ENCODE peak calls at places on chromosomes 13 and 19, in ten cellular contexts. M is progenitor cell of endocrine pancreas, O is brain microvascular endothelial cell, R is GM20000, N is hepatocyte, V is body of pancreas, Y is retinal pigment epithelial cell, H is endodermal cell, Z is dorsolateral prefrontal cortex, K is OCI-LY7. G is an unnamed sample.

GRCh38 chr13:45500492-45501174 is 35.9 kb downstream of the COG3 start:
- DNase-seq in R (no peak), Y (peak; percentile 74), O (peak; percentile 88), N (no peak), Z (no peak), H (no peak), V (no peak), M (no peak), K (no peak), G (no peak)

GRCh38 chr19:33812388-33813330 is 16.0 kb downstream of the KCTD15 start:
- DNase-seq in H (peak; percentile 50), R (no peak), M (no peak), Z (peak; percentile 34), V (no peak), O (no peak), K (no peak), N (no peak), Y (no peak), G (no peak)

GRCh38 chr19:21130097-21130775 is 11.6 kb upstream of the ZNF431 start:
- DNase-seq in K (no peak), O (no peak), N (peak; percentile 25), Z (no peak), R (no peak), M (no peak), Y (no peak), H (no peak), V (peak; percentile 19), G (no peak)

GRCh38 chr19:13082192-13083007 is 20.3 kb downstream of the LYL1 start:
- DNase-seq in K (no peak), H (peak; percentile 85), M (no peak), O (peak; percentile 68), V (peak; percentile 26), N (peak; percentile 67), Z (no peak), R (no peak), Y (no peak), G (no peak)

GRCh38 chr19:16454519-16454918 is 17.3 kb downstream of the EPS15L1 start:
- DNase-seq in O (no peak), Z (no peak), K (no peak), Y (no peak), V (no peak), R (no peak), M (no peak), N (no peak), H (peak; percentile 43), G (no peak)

GRCh38 chr19:45097776-45098520 is 5.0 kb downstream of the PPP1R37 start:
- DNase-seq in R (no peak), H (peak; percentile 72), K (no peak), Z (peak; percentile 67), Y (peak; percentile 96), N (peak; percentile 92), V (peak; percentile 53), M (no peak), O (peak; percentile 94), G (no peak)

GRCh38 chr13:47085346-47085745 is 188.5 kb upstream of the HTR2A start:
- DNase-seq in Z (no peak), K (no peak), H (no peak), Y (no peak), O (no peak), N (no peak), M (no peak), V (no peak), R (no peak), G (no peak)

GRCh38 chr19:2607712-2608601 is 94.5 kb downstream of the GNG7 start:
- DNase-seq in Y (no peak), N (no peak), K (no peak), O (no peak), H (no peak), V (no peak), Z (no peak), M (no peak), R (peak; percentile 55), G (no peak)

GRCh38 chr19:10919352-10920287 is 8.8 kb downstream of the YIPF2 start:
- DNase-seq in H (peak; percentile 36), R (no peak), V (peak; percentile 81), O (no peak), K (no peak), N (no peak), Y (no peak), Z (no peak), M (no peak), G (no peak)

GRCh38 chr19:6030214-6030507 is 52.2 kb upstream of the RANBP3 start:
- DNase-seq in R (no peak), Z (no peak), H (no peak), K (no peak), M (no peak), Y (no peak), V (no peak), N (no peak), O (peak; percentile 77), G (no peak)

GRCh38 chr19:51023946-51024345 is 2.5 kb downstream of the KLK11 start:
- DNase-seq in Y (no peak), M (no peak), Z (no peak), R (no peak), O (no peak), K (no peak), H (no peak), V (no peak), N (no peak), G (peak; percentile 30)

GRCh38 chr19:30054210-30054609 is 112.2 kb downstream of the URI1 start:
- DNase-seq in K (no peak), R (no peak), N (no peak), M (no peak), Y (no peak), H (no peak), O (no peak), Z (no peak), V (no peak), G (no peak)

DNA sequence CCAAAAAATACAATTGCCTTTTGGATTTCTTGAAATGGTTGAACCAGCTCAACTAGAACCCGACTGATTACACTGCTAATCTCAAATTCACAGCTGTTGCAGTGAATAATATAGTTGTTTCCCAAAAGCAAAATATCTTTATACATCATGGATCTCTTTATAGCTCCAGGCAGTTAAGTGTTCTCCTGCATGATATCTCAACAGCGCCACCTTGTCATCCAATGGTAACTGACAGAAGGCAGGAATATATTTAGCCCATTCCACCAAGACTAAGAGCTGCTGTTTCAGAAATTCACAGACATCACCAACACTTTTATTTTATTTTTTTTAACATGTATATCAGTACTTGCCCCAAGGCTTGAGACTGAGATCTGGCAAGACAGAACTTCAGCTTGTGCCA is 1141.0 kb upstream of the PRR20A start:
- DNase-seq in Z (no peak), N (peak; percentile 8), V (no peak), R (no peak), O (no peak), Y (no peak), M (no peak), H (peak; percentile 71), K (no peak), G (no peak)
- TF ChIP-seq CTCF in Z (no peak), N (no peak), V (no peak), R (no peak), O (no peak), Y (no peak), M (peak; percentile 31), H (peak; percentile 74), K (peak; percentile 14), G (no peak)

DNA sequence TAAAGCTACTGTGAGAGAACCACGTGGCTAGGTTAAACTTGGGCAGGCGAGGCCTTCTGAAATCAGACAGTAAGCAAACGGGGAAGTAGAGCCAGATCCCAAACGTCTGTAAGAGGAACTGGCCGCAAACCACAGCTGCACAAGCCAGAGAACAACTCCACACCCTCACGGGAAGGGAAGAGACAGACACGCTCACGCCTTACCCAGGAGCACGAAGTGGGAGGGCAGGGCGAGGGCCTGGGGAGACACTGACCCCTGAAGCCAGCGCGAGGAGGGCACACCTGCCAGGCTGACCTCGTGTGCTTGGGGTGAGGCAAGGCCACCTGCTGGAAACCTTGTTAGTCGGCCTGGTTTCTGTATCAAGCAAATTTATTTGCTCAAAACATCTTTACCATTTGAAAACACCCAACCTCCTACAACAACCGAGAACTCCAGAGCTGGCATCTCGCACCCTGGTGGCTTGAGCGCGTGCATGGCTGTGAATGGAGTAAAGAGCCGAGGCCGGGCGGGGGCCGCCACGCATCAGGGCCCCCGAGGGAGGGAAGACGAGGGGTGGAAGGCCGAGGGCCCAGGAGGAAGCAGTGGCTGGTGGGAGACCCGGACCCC is 7.3 kb downstream of the POLR2E start:
- DNase-seq in M (no peak), Y (no peak), O (no peak), R (no peak), Z (no peak), N (no peak), K (peak; percentile 71), V (no peak), H (no peak), G (peak; percentile 92)
- TF ChIP-seq CTCF in M (no peak), Y (no peak), O (no peak), R (no peak), Z (no peak), N (no peak), K (peak; percentile 45), V (no peak), H (no peak), G (no peak)

DNA sequence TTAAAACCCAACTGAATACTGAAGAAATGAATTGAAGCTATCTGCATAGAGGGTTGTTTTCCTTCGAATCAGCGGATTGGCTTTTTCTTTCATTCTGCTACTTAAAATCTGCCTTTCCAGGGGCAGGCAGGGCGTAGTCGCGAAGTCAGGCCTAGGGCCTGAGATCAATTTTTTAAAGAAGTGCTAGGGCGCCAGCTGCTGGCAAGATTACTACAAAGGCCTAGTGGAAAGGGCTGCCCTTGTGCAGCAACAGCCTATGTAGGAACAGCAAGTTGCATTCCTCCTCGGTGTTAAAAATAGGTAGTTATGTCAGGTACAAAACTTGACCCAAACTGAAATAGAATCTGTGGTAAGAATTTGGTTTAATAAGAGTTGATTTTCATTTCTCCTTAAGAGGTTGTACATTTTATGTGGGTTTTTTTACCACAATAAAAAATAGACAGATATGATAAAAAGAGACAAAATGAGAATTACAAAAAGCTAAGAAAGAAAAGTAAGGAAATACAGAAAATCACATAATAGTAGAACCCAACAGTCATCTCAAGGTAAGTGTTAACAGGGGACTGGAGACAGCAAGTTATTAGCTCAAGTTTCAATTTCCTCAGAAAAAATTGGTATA is 9.5 kb upstream of the URAD start:
- DNase-seq in N (peak; percentile 72), V (peak; percentile 74), K (peak; percentile 66), M (no peak), Z (no peak), R (peak; percentile 34), H (peak; percentile 86), O (peak; percentile 12), Y (no peak), G (no peak)
- TF ChIP-seq CTCF in N (peak; percentile 64), V (no peak), K (peak; percentile 89), M (peak; percentile 61), Z (no peak), R (no peak), H (peak; percentile 75), O (peak; percentile 70), Y (peak; percentile 62), G (peak; percentile 33)

GRCh38 chr13:77053192-77053591 is 26.2 kb upstream of the FBXL3 start:
- DNase-seq in M (no peak), H (no peak), V (no peak), K (no peak), Y (no peak), Z (no peak), R (no peak), O (no peak), N (no peak), G (no peak)

GRCh38 chr13:77042566-77043177 is 15.7 kb upstream of the FBXL3 start:
- DNase-seq in Y (no peak), K (no peak), Z (no peak), V (no peak), H (no peak), O (no peak), R (no peak), N (peak; percentile 16), M (no peak), G (no peak)

GRCh38 chr13:77047649-77048343 is 20.8 kb upstream of the FBXL3 start:
- DNase-seq in V (no peak), M (no peak), O (no peak), K (no peak), H (peak; percentile 82), Y (no peak), Z (no peak), N (no peak), R (no peak), G (no peak)

GRCh38 chr13:77048592-77048991 is 21.6 kb upstream of the FBXL3 start:
- DNase-seq in H (peak; percentile 85), N (no peak), Y (no peak), V (no peak), K (no peak), O (no peak), R (no peak), M (no peak), Z (no peak), G (no peak)
- TF ChIP-seq CTCF in H (no peak), N (no peak), Y (no peak), V (no peak), K (no peak), O (no peak), R (no peak), M (no peak), Z (no peak), G (no peak)